ENCODE peak calls at places on chromosomes 12 and 14, in five cellular contexts. One of them, this sample, is unnamed.

GRCh38 chr14:103512701-103513611 is 9.7 kb downstream of the CKB start:
- DNase-seq in astrocyte: peak
- DNase-seq in A549: no peak
- DNase-seq in DND-41: no peak
- DNase-seq in IMR-90: peak
- DNase-seq in this sample: peak

GRCh38 chr12:124761876-124762275 is 101.8 kb downstream of the SCARB1 start:
- DNase-seq in astrocyte: peak
- DNase-seq in A549: peak
- DNase-seq in DND-41: no peak
- DNase-seq in IMR-90: no peak
- DNase-seq in this sample: no peak

GRCh38 chr12:47753021-47754001 is 5.4 kb downstream of the RAPGEF3 start:
- DNase-seq in astrocyte: no peak
- DNase-seq in A549: no peak
- DNase-seq in DND-41: no peak
- DNase-seq in IMR-90: no peak
- DNase-seq in this sample: no peak

GRCh38 chr12:124490584-124491305 is 76.7 kb downstream of the NCOR2 start:
- DNase-seq in astrocyte: no peak
- DNase-seq in A549: no peak
- DNase-seq in DND-41: no peak
- DNase-seq in IMR-90: no peak
- DNase-seq in this sample: peak

GRCh38 chr12:92056290-92056689 is 89.4 kb downstream of the BTG1 start:
- DNase-seq in astrocyte: no peak
- DNase-seq in A549: no peak
- DNase-seq in DND-41: no peak
- DNase-seq in IMR-90: no peak
- DNase-seq in this sample: no peak

GRCh38 chr12:119153477-119154434 is 25.0 kb upstream of the HSPB8 start:
- DNase-seq in astrocyte: no peak
- DNase-seq in A549: peak
- DNase-seq in DND-41: peak
- DNase-seq in IMR-90: peak
- DNase-seq in this sample: no peak

GRCh38 chr12:79128956-79129355 is 264.4 kb downstream of the SYT1 start:
- DNase-seq in astrocyte: peak
- DNase-seq in A549: no peak
- DNase-seq in DND-41: no peak
- DNase-seq in IMR-90: peak
- DNase-seq in this sample: no peak

GRCh38 chr14:28779416-28779941 is 12.9 kb downstream of the FOXG1 start:
- DNase-seq in astrocyte: no peak
- DNase-seq in A549: no peak
- DNase-seq in DND-41: no peak
- DNase-seq in IMR-90: no peak
- DNase-seq in this sample: no peak

GRCh38 chr12:104903648-104904423 is 54.3 kb downstream of the SLC41A2 start:
- DNase-seq in astrocyte: peak
- DNase-seq in A549: no peak
- DNase-seq in DND-41: no peak
- DNase-seq in IMR-90: no peak
- DNase-seq in this sample: no peak

GRCh38 chr12:54306925-54307731 is 6.3 kb upstream of the NFE2 start:
- DNase-seq in astrocyte: peak
- DNase-seq in A549: peak
- DNase-seq in DND-41: peak
- DNase-seq in IMR-90: no peak
- DNase-seq in this sample: no peak

GRCh38 chr12:41052441-41052840 is 135.7 kb upstream of the PDZRN4 start:
- DNase-seq in astrocyte: no peak
- DNase-seq in A549: no peak
- DNase-seq in DND-41: no peak
- DNase-seq in IMR-90: no peak
- DNase-seq in this sample: no peak

GRCh38 chr14:99568567-99569560 is 35.1 kb downstream of the CCDC85C start:
- DNase-seq in astrocyte: peak
- DNase-seq in A549: no peak
- DNase-seq in DND-41: no peak
- DNase-seq in IMR-90: peak
- DNase-seq in this sample: no peak

GRCh38 chr14:103107941-103108748 is 13.6 kb downstream of the EXOC3L4 start:
- DNase-seq in astrocyte: no peak
- DNase-seq in A549: peak
- DNase-seq in DND-41: no peak
- DNase-seq in IMR-90: no peak
- DNase-seq in this sample: no peak

GRCh38 chr12:24360461-24360860 is 411.0 kb upstream of the SOX5 start:
- DNase-seq in astrocyte: no peak
- DNase-seq in A549: no peak
- DNase-seq in DND-41: no peak
- DNase-seq in IMR-90: no peak
- DNase-seq in this sample: no peak

GRCh38 chr12:92408072-92408900 is 262.6 kb upstream of the BTG1 start:
- DNase-seq in astrocyte: no peak
- DNase-seq in A549: peak
- DNase-seq in DND-41: peak
- DNase-seq in IMR-90: no peak
- DNase-seq in this sample: no peak

GRCh38 chr12:85280984-85281946 is 1.2 kb downstream of the ALX1 start:
- DNase-seq in astrocyte: no peak
- DNase-seq in A549: no peak
- DNase-seq in DND-41: no peak
- DNase-seq in IMR-90: no peak
- DNase-seq in this sample: no peak

GRCh38 chr12:116333402-116333801 is 55.9 kb upstream of the MED13L start:
- DNase-seq in astrocyte: no peak
- DNase-seq in A549: no peak
- DNase-seq in DND-41: no peak
- DNase-seq in IMR-90: no peak
- DNase-seq in this sample: no peak

GRCh38 chr12:69846976-69847375 is 21.9 kb downstream of the MYRFL start:
- DNase-seq in astrocyte: no peak
- DNase-seq in A549: no peak
- DNase-seq in DND-41: no peak
- DNase-seq in IMR-90: no peak
- DNase-seq in this sample: no peak

GRCh38 chr14:77310041-77310440 is 10.6 kb downstream of the POMT2 start:
- DNase-seq in astrocyte: peak
- DNase-seq in A549: no peak
- DNase-seq in DND-41: no peak
- DNase-seq in IMR-90: peak
- DNase-seq in this sample: no peak

GRCh38 chr12:86543716-86544115 is 287.5 kb upstream of the MGAT4C start:
- DNase-seq in astrocyte: no peak
- DNase-seq in A549: no peak
- DNase-seq in DND-41: no peak
- DNase-seq in IMR-90: no peak
- DNase-seq in this sample: no peak

GRCh38 chr12:3342051-3342450 is 149.0 kb upstream of the PRMT8 start:
- DNase-seq in astrocyte: no peak
- DNase-seq in A549: peak
- DNase-seq in DND-41: peak
- DNase-seq in IMR-90: peak
- DNase-seq in this sample: peak

GRCh38 chr14:20412876-20413784 is at the start of gene TEP1:
- DNase-seq in astrocyte: peak
- DNase-seq in A549: peak
- DNase-seq in DND-41: peak
- DNase-seq in IMR-90: peak
- DNase-seq in this sample: peak

GRCh38 chr14:31545328-31545727 is 15.9 kb upstream of the NUBPL start:
- DNase-seq in astrocyte: no peak
- DNase-seq in A549: no peak
- DNase-seq in DND-41: no peak
- DNase-seq in IMR-90: no peak
- DNase-seq in this sample: no peak

GRCh38 chr14:33186656-33187055 is 248.0 kb downstream of the NPAS3 start:
- DNase-seq in astrocyte: no peak
- DNase-seq in A549: no peak
- DNase-seq in DND-41: no peak
- DNase-seq in IMR-90: no peak
- DNase-seq in this sample: no peak

GRCh38 chr14:34356267-34356660 is 105.8 kb downstream of the SPTSSA start:
- DNase-seq in astrocyte: no peak
- DNase-seq in A549: no peak
- DNase-seq in DND-41: no peak
- DNase-seq in IMR-90: peak
- DNase-seq in this sample: no peak

GRCh38 chr14:20679907-20680306 is 4.5 kb upstream of the RNASE4 start:
- DNase-seq in astrocyte: no peak
- DNase-seq in A549: peak
- DNase-seq in DND-41: no peak
- DNase-seq in IMR-90: peak
- DNase-seq in this sample: peak

GRCh38 chr12:21773263-21773741 is 1.2 kb downstream of the KCNJ8 start:
- DNase-seq in astrocyte: peak
- DNase-seq in A549: peak
- DNase-seq in DND-41: no peak
- DNase-seq in IMR-90: peak
- DNase-seq in this sample: no peak

GRCh38 chr14:50846171-50846880 is 15.4 kb upstream of the NIN start:
- DNase-seq in astrocyte: peak
- DNase-seq in A549: peak
- DNase-seq in DND-41: no peak
- DNase-seq in IMR-90: peak
- DNase-seq in this sample: no peak

GRCh38 chr14:99137913-99138571 is 134.0 kb downstream of the BCL11B start:
- DNase-seq in astrocyte: no peak
- DNase-seq in A549: peak
- DNase-seq in DND-41: no peak
- DNase-seq in IMR-90: no peak
- DNase-seq in this sample: no peak

GRCh38 chr12:54040148-54040494 is 7.3 kb downstream of the HOXC5 start:
- DNase-seq in astrocyte: no peak
- DNase-seq in A549: peak
- DNase-seq in DND-41: no peak
- DNase-seq in IMR-90: no peak
- DNase-seq in this sample: no peak

GRCh38 chr14:27845241-27845850 is 921.2 kb upstream of the FOXG1 start:
- DNase-seq in astrocyte: no peak
- DNase-seq in A549: no peak
- DNase-seq in DND-41: no peak
- DNase-seq in IMR-90: no peak
- DNase-seq in this sample: no peak

GRCh38 chr12:62123721-62124203 is 136.4 kb upstream of the USP15 start:
- DNase-seq in astrocyte: peak
- DNase-seq in A549: peak
- DNase-seq in DND-41: peak
- DNase-seq in IMR-90: peak
- DNase-seq in this sample: no peak

DNA sequence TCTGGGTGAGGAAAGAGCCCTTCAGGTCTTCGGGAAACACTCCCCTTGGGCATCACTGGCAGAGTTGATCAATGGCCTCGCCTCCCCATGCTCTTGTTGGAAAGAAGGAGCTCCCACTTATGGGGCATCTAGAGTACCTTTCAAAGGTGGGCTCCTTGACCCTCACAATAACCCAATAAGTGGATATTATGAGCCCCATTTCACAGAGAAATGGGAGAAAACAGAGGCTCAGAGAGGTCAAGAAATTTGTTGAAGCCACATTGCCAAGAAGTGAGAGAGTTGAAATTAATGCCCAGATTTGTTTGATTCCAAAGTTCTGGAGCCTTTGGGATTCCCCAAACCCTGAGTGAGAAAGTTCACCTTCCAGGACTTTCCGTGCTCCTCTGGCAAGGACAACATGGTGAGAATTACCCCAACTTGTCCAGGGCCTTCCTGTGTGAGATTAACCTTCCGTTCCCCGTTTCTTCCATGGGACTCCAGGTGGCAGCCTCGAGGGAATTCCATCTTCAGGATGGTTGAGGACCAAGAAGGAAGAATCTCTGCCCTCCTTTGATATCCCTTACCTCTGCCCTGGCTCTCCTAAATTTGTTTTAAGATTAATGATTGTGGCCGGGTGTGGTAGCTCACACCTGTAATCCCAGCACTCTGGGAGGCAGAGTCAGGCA is 7.5 kb upstream of the CHD4 start:
- DNase-seq in astrocyte: no peak
- DNase-seq in A549: peak
- DNase-seq in DND-41: no peak
- DNase-seq in IMR-90: no peak
- DNase-seq in this sample: no peak
- TF ChIP-seq CTCF in astrocyte: no peak
- TF ChIP-seq CTCF in A549: no peak
- TF ChIP-seq CTCF in DND-41: no peak
- TF ChIP-seq CTCF in IMR-90: peak
- TF ChIP-seq CTCF in this sample: no peak

GRCh38 chr12:6547987-6548386 is 7.9 kb downstream of the IFFO1 start:
- DNase-seq in astrocyte: peak
- DNase-seq in A549: peak
- DNase-seq in DND-41: no peak
- DNase-seq in IMR-90: peak
- DNase-seq in this sample: no peak
- H3K4me3 ChIP-seq in astrocyte: peak
- H3K4me3 ChIP-seq in A549: no peak
- H3K4me3 ChIP-seq in DND-41: no peak
- H3K4me3 ChIP-seq in IMR-90: peak
- H3K4me3 ChIP-seq in this sample: no peak

GRCh38 chr12:51364026-51364425 is 17.5 kb upstream of the CELA1 start:
- DNase-seq in astrocyte: no peak
- DNase-seq in A549: no peak
- DNase-seq in DND-41: no peak
- DNase-seq in IMR-90: no peak
- DNase-seq in this sample: no peak
- H3K27ac ChIP-seq in astrocyte: no peak
- H3K27ac ChIP-seq in A549: no peak
- H3K27ac ChIP-seq in DND-41: no peak
- H3K27ac ChIP-seq in IMR-90: no peak
- H3K27ac ChIP-seq in this sample: peak

DNA sequence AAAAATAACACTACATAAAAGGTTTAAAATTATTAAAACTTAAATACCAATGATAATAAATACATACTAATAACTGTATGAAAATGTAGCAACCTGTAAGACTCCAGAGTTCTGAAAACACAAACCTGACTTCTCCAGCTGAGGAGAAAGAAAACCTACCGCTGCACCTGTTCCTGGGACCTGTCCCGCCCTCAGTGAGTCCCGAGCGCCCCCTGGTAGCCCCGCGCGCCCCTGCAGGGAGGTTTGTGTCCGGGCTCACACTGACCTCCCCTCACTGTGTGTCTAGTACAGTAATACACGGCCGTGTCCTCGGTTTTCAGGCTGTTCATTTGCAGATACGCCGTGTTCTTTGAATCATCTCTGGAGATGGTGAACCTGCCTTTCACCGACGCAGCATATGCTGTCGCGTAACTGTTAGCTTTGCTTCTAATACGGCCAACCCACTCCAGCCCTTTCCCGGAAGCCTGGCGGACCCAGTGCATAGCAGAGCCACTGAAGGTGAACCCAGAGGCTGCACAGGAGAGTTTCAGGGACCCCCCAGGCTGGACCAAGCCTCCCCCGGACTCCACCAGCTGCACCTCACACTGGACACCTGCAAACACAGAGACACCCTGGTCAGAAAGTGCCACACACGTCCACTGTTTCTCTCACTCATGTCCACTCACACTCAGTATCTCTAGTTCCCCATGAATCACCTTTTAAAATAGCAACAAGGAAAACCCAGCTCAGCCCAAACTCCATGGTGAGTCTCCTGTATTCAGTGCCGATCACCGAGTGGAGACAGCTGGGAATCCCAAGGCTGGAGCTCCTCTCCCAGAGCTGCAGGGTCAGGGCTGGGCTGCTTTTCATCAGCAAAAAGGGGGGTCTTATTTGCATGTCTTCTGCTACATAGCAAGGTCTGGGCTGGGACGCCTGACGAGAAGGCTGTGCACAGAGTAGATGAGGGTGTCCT is 1276.3 kb downstream of the TMEM121 start:
- DNase-seq in astrocyte: no peak
- DNase-seq in A549: peak
- DNase-seq in DND-41: no peak
- DNase-seq in IMR-90: no peak
- DNase-seq in this sample: no peak
- TF ChIP-seq CTCF in astrocyte: no peak
- TF ChIP-seq CTCF in A549: peak
- TF ChIP-seq CTCF in DND-41: no peak
- TF ChIP-seq CTCF in IMR-90: no peak
- TF ChIP-seq CTCF in this sample: no peak